ENCODE peak calls at places on chromosome 22, in six cellular contexts. G, Z, U, M, I and V are unnamed samples.

GRCh38 chr22:37827056-37827455 is 3.9 kb downstream of the GALR3 start:
- DNase-seq in G (no peak), Z (no peak), U (no peak), M (no peak), I (peak), V (no peak)

GRCh38 chr22:41532908-41533825 is 11.1 kb downstream of the POLR3H start:
- DNase-seq in G (peak), Z (peak), U (peak), M (peak), I (peak), V (peak)

GRCh38 chr22:19460036-19460435 is 12.5 kb upstream of the C22orf39 start:
- DNase-seq in G (no peak), Z (no peak), U (no peak), M (no peak), I (no peak), V (no peak)

GRCh38 chr22:31730344-31730711 is 19.6 kb downstream of the PRR14L start:
- DNase-seq in G (no peak), Z (no peak), U (no peak), M (no peak), I (no peak), V (no peak)

GRCh38 chr22:44358723-44359440 is 46.1 kb upstream of the SHISAL1 start:
- DNase-seq in G (no peak), Z (no peak), U (no peak), M (no peak), I (no peak), V (no peak)

GRCh38 chr22:30233582-30233981 is 13.0 kb downstream of the LIF start:
- DNase-seq in G (no peak), Z (no peak), U (no peak), M (no peak), I (no peak), V (no peak)

GRCh38 chr22:21593406-21594232 is 26.1 kb downstream of the UBE2L3 start:
- DNase-seq in G (no peak), Z (no peak), U (no peak), M (peak), I (no peak), V (no peak)

GRCh38 chr22:18954333-18954732 is 18.2 kb upstream of the PRODH start:
- DNase-seq in G (peak), Z (peak), U (peak), M (peak), I (peak), V (peak)

GRCh38 chr22:37427128-37427710 is at the start of gene ELFN2:
- DNase-seq in G (no peak), Z (no peak), U (no peak), M (no peak), I (peak), V (no peak)

GRCh38 chr22:26592368-26593015 is 2.6 kb upstream of the TPST2 start:
- DNase-seq in G (no peak), Z (no peak), U (no peak), M (no peak), I (no peak), V (peak)

GRCh38 chr22:31329453-31330215 is 16.5 kb downstream of the PATZ1 start:
- DNase-seq in G (no peak), Z (no peak), U (no peak), M (no peak), I (no peak), V (no peak)

GRCh38 chr22:49850021-49850911 is 3.4 kb upstream of the ZBED4 start:
- DNase-seq in G (no peak), Z (no peak), U (no peak), M (no peak), I (no peak), V (no peak)

GRCh38 chr22:46074771-46075551 is 75.4 kb upstream of the PPARA start:
- DNase-seq in G (no peak), Z (no peak), U (no peak), M (no peak), I (no peak), V (no peak)

GRCh38 chr22:39927544-39927943 is 26.7 kb downstream of the GRAP2 start:
- DNase-seq in G (no peak), Z (no peak), U (no peak), M (peak), I (no peak), V (no peak)

GRCh38 chr22:20966883-20967696 is at the start of gene AIFM3:
- DNase-seq in G (no peak), Z (no peak), U (no peak), M (no peak), I (no peak), V (no peak)

GRCh38 chr22:20810645-20811044 is 36.7 kb downstream of the SERPIND1 start:
- DNase-seq in G (no peak), Z (no peak), U (peak), M (no peak), I (no peak), V (no peak)

GRCh38 chr22:50700387-50701075 is 27.9 kb downstream of the SHANK3 start:
- DNase-seq in G (no peak), Z (no peak), U (no peak), M (peak), I (no peak), V (no peak)

GRCh38 chr22:46815896-46816721 is 53.7 kb downstream of the TBC1D22A start:
- DNase-seq in G (no peak), Z (no peak), U (no peak), M (peak), I (peak), V (no peak)

GRCh38 chr22:23182289-23183106 is 2.2 kb downstream of the BCR start:
- DNase-seq in G (no peak), Z (peak), U (no peak), M (no peak), I (no peak), V (peak)

GRCh38 chr22:38570841-38571364 is 920 bp upstream of the DMC1 start:
- DNase-seq in G (peak), Z (peak), U (no peak), M (no peak), I (peak), V (peak)

GRCh38 chr22:27814993-27815392 is 13.4 kb upstream of the MN1 start:
- DNase-seq in G (no peak), Z (no peak), U (no peak), M (no peak), I (no peak), V (no peak)

GRCh38 chr22:29203456-29203855 is 2.2 kb upstream of the EMID1 start:
- DNase-seq in G (no peak), Z (no peak), U (no peak), M (no peak), I (no peak), V (no peak)

GRCh38 chr22:40463017-40463631 is 92.7 kb downstream of the SGSM3 start:
- DNase-seq in G (no peak), Z (peak), U (no peak), M (no peak), I (no peak), V (peak)

GRCh38 chr22:44667829-44668189 is 34.2 kb upstream of the PRR5 start:
- DNase-seq in G (peak), Z (no peak), U (peak), M (no peak), I (no peak), V (peak)

GRCh38 chr22:32520612-32521011 is 46.0 kb downstream of the FBXO7 start:
- DNase-seq in G (no peak), Z (no peak), U (no peak), M (no peak), I (no peak), V (no peak)

GRCh38 chr22:17369553-17370035 is 334 bp downstream of the CECR2 start:
- DNase-seq in G (no peak), Z (no peak), U (no peak), M (no peak), I (peak), V (no peak)

GRCh38 chr22:42493393-42493792 is 26.2 kb downstream of the RRP7A start:
- DNase-seq in G (no peak), Z (no peak), U (no peak), M (no peak), I (no peak), V (no peak)

GRCh38 chr22:24008022-24008283 is 2.7 kb upstream of the GSTT4 start:
- DNase-seq in G (no peak), Z (no peak), U (no peak), M (no peak), I (no peak), V (no peak)

GRCh38 chr22:21457023-21457787 is 10.0 kb upstream of the TMEM191C start:
- DNase-seq in G (no peak), Z (no peak), U (no peak), M (peak), I (no peak), V (no peak)

GRCh38 chr22:31122532-31123291 is at the start of gene INPP5J:
- DNase-seq in G (no peak), Z (no peak), U (no peak), M (peak), I (peak), V (no peak)

GRCh38 chr22:25008666-25009065 is 56.1 kb downstream of the KIAA1671 start:
- DNase-seq in G (no peak), Z (no peak), U (no peak), M (no peak), I (no peak), V (no peak)

GRCh38 chr22:37244922-37245722 is 1.1 kb upstream of the RAC2 start:
- DNase-seq in G (no peak), Z (no peak), U (no peak), M (no peak), I (no peak), V (no peak)

GRCh38 chr22:20766530-20766929 is 7.4 kb upstream of the SERPIND1 start:
- DNase-seq in G (no peak), Z (no peak), U (no peak), M (no peak), I (no peak), V (no peak)

GRCh38 chr22:44074286-44074984 is 50.3 kb downstream of the PARVB start:
- DNase-seq in G (no peak), Z (no peak), U (no peak), M (no peak), I (no peak), V (no peak)

GRCh38 chr22:23696326-23696851 is 5.6 kb downstream of the RGL4 start:
- DNase-seq in G (peak), Z (peak), U (peak), M (no peak), I (peak), V (peak)

GRCh38 chr22:46830001-46830715 is 67.7 kb downstream of the TBC1D22A start:
- DNase-seq in G (no peak), Z (no peak), U (no peak), M (no peak), I (peak), V (no peak)

GRCh38 chr22:25563757-25564319 is 637 bp upstream of the GRK3 start:
- DNase-seq in G (no peak), Z (peak), U (no peak), M (peak), I (no peak), V (no peak)

GRCh38 chr22:22927888-22928665 is 40.5 kb downstream of the IGLL5 start:
- DNase-seq in G (no peak), Z (no peak), U (no peak), M (no peak), I (no peak), V (no peak)

GRCh38 chr22:20725987-20726558 is 47.8 kb upstream of the SERPIND1 start:
- DNase-seq in G (no peak), Z (no peak), U (no peak), M (no peak), I (no peak), V (no peak)